ENCODE peak calls at places on chromosome 15, in seven cellular contexts. One of them, this sample, is unnamed.

GRCh38 chr15:70775160-70775559 is 11.8 kb upstream of the UACA start:
- DNase-seq in heart left ventricle: no peak
- DNase-seq in colonic mucosa: no peak
- DNase-seq in dorsolateral prefrontal cortex: no peak
- DNase-seq in ovary: no peak
- DNase-seq in brain microvascular endothelial cell: peak
- DNase-seq in body of pancreas: no peak
- DNase-seq in this sample: no peak

GRCh38 chr15:45157974-45158373 is 28.2 kb downstream of the DUOX1 start:
- DNase-seq in heart left ventricle: no peak
- DNase-seq in colonic mucosa: no peak
- DNase-seq in dorsolateral prefrontal cortex: peak
- DNase-seq in ovary: no peak
- DNase-seq in brain microvascular endothelial cell: peak
- DNase-seq in body of pancreas: no peak
- DNase-seq in this sample: no peak

GRCh38 chr15:45442497-45443135 is 64.3 kb upstream of the GATM start:
- DNase-seq in heart left ventricle: no peak
- DNase-seq in colonic mucosa: no peak
- DNase-seq in dorsolateral prefrontal cortex: no peak
- DNase-seq in ovary: no peak
- DNase-seq in brain microvascular endothelial cell: peak
- DNase-seq in body of pancreas: no peak
- DNase-seq in this sample: no peak

GRCh38 chr15:75032391-75032790 is 9.0 kb downstream of the PPCDC start:
- DNase-seq in heart left ventricle: no peak
- DNase-seq in colonic mucosa: no peak
- DNase-seq in dorsolateral prefrontal cortex: no peak
- DNase-seq in ovary: no peak
- DNase-seq in brain microvascular endothelial cell: no peak
- DNase-seq in body of pancreas: no peak
- DNase-seq in this sample: no peak

GRCh38 chr15:60695713-60696522 is 217.0 kb upstream of the ICE2 start:
- DNase-seq in heart left ventricle: no peak
- DNase-seq in colonic mucosa: no peak
- DNase-seq in dorsolateral prefrontal cortex: no peak
- DNase-seq in ovary: no peak
- DNase-seq in brain microvascular endothelial cell: peak
- DNase-seq in body of pancreas: no peak
- DNase-seq in this sample: no peak

GRCh38 chr15:25931846-25932245 is 68.7 kb upstream of the ATP10A start:
- DNase-seq in heart left ventricle: no peak
- DNase-seq in colonic mucosa: no peak
- DNase-seq in dorsolateral prefrontal cortex: no peak
- DNase-seq in ovary: no peak
- DNase-seq in brain microvascular endothelial cell: no peak
- DNase-seq in body of pancreas: no peak
- DNase-seq in this sample: no peak

GRCh38 chr15:40754883-40755815 is at the start of gene RMDN3:
- DNase-seq in heart left ventricle: peak
- DNase-seq in colonic mucosa: peak
- DNase-seq in dorsolateral prefrontal cortex: peak
- DNase-seq in ovary: peak
- DNase-seq in brain microvascular endothelial cell: peak
- DNase-seq in body of pancreas: peak
- DNase-seq in this sample: peak

GRCh38 chr15:50973605-50974004 is 65.1 kb downstream of the AP4E1 start:
- DNase-seq in heart left ventricle: no peak
- DNase-seq in colonic mucosa: no peak
- DNase-seq in dorsolateral prefrontal cortex: no peak
- DNase-seq in ovary: no peak
- DNase-seq in brain microvascular endothelial cell: no peak
- DNase-seq in body of pancreas: no peak
- DNase-seq in this sample: no peak

GRCh38 chr15:62928242-62928995 is 114.1 kb upstream of the TPM1 start:
- DNase-seq in heart left ventricle: peak
- DNase-seq in colonic mucosa: no peak
- DNase-seq in dorsolateral prefrontal cortex: no peak
- DNase-seq in ovary: no peak
- DNase-seq in brain microvascular endothelial cell: peak
- DNase-seq in body of pancreas: peak
- DNase-seq in this sample: peak

GRCh38 chr15:27744651-27745050 is 354.5 kb downstream of the OCA2 start:
- DNase-seq in heart left ventricle: no peak
- DNase-seq in colonic mucosa: no peak
- DNase-seq in dorsolateral prefrontal cortex: no peak
- DNase-seq in ovary: no peak
- DNase-seq in brain microvascular endothelial cell: no peak
- DNase-seq in body of pancreas: no peak
- DNase-seq in this sample: no peak

GRCh38 chr15:44468713-44469385 is 41.4 kb downstream of the CTDSPL2 start:
- DNase-seq in heart left ventricle: no peak
- DNase-seq in colonic mucosa: no peak
- DNase-seq in dorsolateral prefrontal cortex: no peak
- DNase-seq in ovary: no peak
- DNase-seq in brain microvascular endothelial cell: peak
- DNase-seq in body of pancreas: no peak
- DNase-seq in this sample: no peak

GRCh38 chr15:77185242-77185785 is 114.4 kb upstream of the TSPAN3 start:
- DNase-seq in heart left ventricle: no peak
- DNase-seq in colonic mucosa: no peak
- DNase-seq in dorsolateral prefrontal cortex: no peak
- DNase-seq in ovary: no peak
- DNase-seq in brain microvascular endothelial cell: no peak
- DNase-seq in body of pancreas: no peak
- DNase-seq in this sample: no peak

GRCh38 chr15:77187751-77188464 is 117.0 kb upstream of the TSPAN3 start:
- DNase-seq in heart left ventricle: peak
- DNase-seq in colonic mucosa: peak
- DNase-seq in dorsolateral prefrontal cortex: no peak
- DNase-seq in ovary: no peak
- DNase-seq in brain microvascular endothelial cell: peak
- DNase-seq in body of pancreas: peak
- DNase-seq in this sample: no peak

GRCh38 chr15:77183066-77183465 is 112.2 kb upstream of the TSPAN3 start:
- DNase-seq in heart left ventricle: no peak
- DNase-seq in colonic mucosa: no peak
- DNase-seq in dorsolateral prefrontal cortex: no peak
- DNase-seq in ovary: no peak
- DNase-seq in brain microvascular endothelial cell: no peak
- DNase-seq in body of pancreas: no peak
- DNase-seq in this sample: no peak

GRCh38 chr15:77191230-77191834 is 120.4 kb upstream of the TSPAN3 start:
- DNase-seq in heart left ventricle: no peak
- DNase-seq in colonic mucosa: no peak
- DNase-seq in dorsolateral prefrontal cortex: no peak
- DNase-seq in ovary: no peak
- DNase-seq in brain microvascular endothelial cell: no peak
- DNase-seq in body of pancreas: no peak
- DNase-seq in this sample: no peak

GRCh38 chr15:77186518-77187095 is 115.7 kb upstream of the TSPAN3 start:
- DNase-seq in heart left ventricle: no peak
- DNase-seq in colonic mucosa: no peak
- DNase-seq in dorsolateral prefrontal cortex: no peak
- DNase-seq in ovary: no peak
- DNase-seq in brain microvascular endothelial cell: no peak
- DNase-seq in body of pancreas: no peak
- DNase-seq in this sample: no peak
- TF ChIP-seq CTCF in heart left ventricle: peak
- TF ChIP-seq CTCF in colonic mucosa: peak
- TF ChIP-seq CTCF in dorsolateral prefrontal cortex: peak
- TF ChIP-seq CTCF in ovary: no peak
- TF ChIP-seq CTCF in brain microvascular endothelial cell: peak
- TF ChIP-seq CTCF in body of pancreas: peak
- TF ChIP-seq CTCF in this sample: peak

GRCh38 chr15:65102912-65103311 is 12.1 kb downstream of the UBAP1L start:
- DNase-seq in heart left ventricle: no peak
- DNase-seq in colonic mucosa: no peak
- DNase-seq in dorsolateral prefrontal cortex: no peak
- DNase-seq in ovary: no peak
- DNase-seq in brain microvascular endothelial cell: no peak
- DNase-seq in body of pancreas: no peak
- DNase-seq in this sample: no peak
- H3K4me3 ChIP-seq in heart left ventricle: no peak
- H3K4me3 ChIP-seq in colonic mucosa: no peak
- H3K4me3 ChIP-seq in dorsolateral prefrontal cortex: no peak
- H3K4me3 ChIP-seq in ovary: no peak
- H3K4me3 ChIP-seq in brain microvascular endothelial cell: no peak
- H3K4me3 ChIP-seq in body of pancreas: no peak
- H3K4me3 ChIP-seq in this sample: no peak

GRCh38 chr15:49472338-49472737 is 49.3 kb downstream of the FGF7 start:
- DNase-seq in heart left ventricle: no peak
- DNase-seq in colonic mucosa: no peak
- DNase-seq in dorsolateral prefrontal cortex: no peak
- DNase-seq in ovary: no peak
- DNase-seq in brain microvascular endothelial cell: no peak
- DNase-seq in body of pancreas: no peak
- DNase-seq in this sample: no peak
- H3K27ac ChIP-seq in heart left ventricle: no peak
- H3K27ac ChIP-seq in colonic mucosa: no peak
- H3K27ac ChIP-seq in dorsolateral prefrontal cortex: no peak
- H3K27ac ChIP-seq in ovary: no peak
- H3K27ac ChIP-seq in brain microvascular endothelial cell: no peak
- H3K27ac ChIP-seq in body of pancreas: no peak
- H3K27ac ChIP-seq in this sample: no peak

GRCh38 chr15:82098674-82099073 is 52.9 kb upstream of the MEX3B start:
- DNase-seq in heart left ventricle: no peak
- DNase-seq in colonic mucosa: no peak
- DNase-seq in dorsolateral prefrontal cortex: no peak
- DNase-seq in ovary: no peak
- DNase-seq in brain microvascular endothelial cell: no peak
- DNase-seq in body of pancreas: no peak
- DNase-seq in this sample: no peak

GRCh38 chr15:82100116-82100795 is 54.4 kb upstream of the MEX3B start:
- DNase-seq in heart left ventricle: no peak
- DNase-seq in colonic mucosa: no peak
- DNase-seq in dorsolateral prefrontal cortex: no peak
- DNase-seq in ovary: no peak
- DNase-seq in brain microvascular endothelial cell: no peak
- DNase-seq in body of pancreas: no peak
- DNase-seq in this sample: no peak

GRCh38 chr15:82106671-82107070 is 60.9 kb upstream of the MEX3B start:
- DNase-seq in heart left ventricle: no peak
- DNase-seq in colonic mucosa: no peak
- DNase-seq in dorsolateral prefrontal cortex: no peak
- DNase-seq in ovary: no peak
- DNase-seq in brain microvascular endothelial cell: no peak
- DNase-seq in body of pancreas: no peak
- DNase-seq in this sample: no peak

GRCh38 chr15:82105458-82106205 is 59.8 kb upstream of the MEX3B start:
- DNase-seq in heart left ventricle: no peak
- DNase-seq in colonic mucosa: no peak
- DNase-seq in dorsolateral prefrontal cortex: no peak
- DNase-seq in ovary: no peak
- DNase-seq in brain microvascular endothelial cell: peak
- DNase-seq in body of pancreas: peak
- DNase-seq in this sample: no peak

GRCh38 chr15:82103500-82103899 is 57.7 kb upstream of the MEX3B start:
- DNase-seq in heart left ventricle: no peak
- DNase-seq in colonic mucosa: no peak
- DNase-seq in dorsolateral prefrontal cortex: no peak
- DNase-seq in ovary: no peak
- DNase-seq in brain microvascular endothelial cell: no peak
- DNase-seq in body of pancreas: no peak
- DNase-seq in this sample: no peak
- TF ChIP-seq CTCF in heart left ventricle: peak
- TF ChIP-seq CTCF in colonic mucosa: no peak
- TF ChIP-seq CTCF in dorsolateral prefrontal cortex: no peak
- TF ChIP-seq CTCF in ovary: no peak
- TF ChIP-seq CTCF in brain microvascular endothelial cell: peak
- TF ChIP-seq CTCF in body of pancreas: no peak
- TF ChIP-seq CTCF in this sample: peak

GRCh38 chr15:34796847-34797246 is 1.5 kb upstream of the ACTC1 start:
- DNase-seq in heart left ventricle: peak
- DNase-seq in colonic mucosa: no peak
- DNase-seq in dorsolateral prefrontal cortex: no peak
- DNase-seq in ovary: no peak
- DNase-seq in brain microvascular endothelial cell: no peak
- DNase-seq in body of pancreas: no peak
- DNase-seq in this sample: no peak
- H3K4me3 ChIP-seq in heart left ventricle: no peak
- H3K4me3 ChIP-seq in colonic mucosa: no peak
- H3K4me3 ChIP-seq in dorsolateral prefrontal cortex: no peak
- H3K4me3 ChIP-seq in ovary: no peak
- H3K4me3 ChIP-seq in brain microvascular endothelial cell: no peak
- H3K4me3 ChIP-seq in body of pancreas: no peak
- H3K4me3 ChIP-seq in this sample: no peak

DNA sequence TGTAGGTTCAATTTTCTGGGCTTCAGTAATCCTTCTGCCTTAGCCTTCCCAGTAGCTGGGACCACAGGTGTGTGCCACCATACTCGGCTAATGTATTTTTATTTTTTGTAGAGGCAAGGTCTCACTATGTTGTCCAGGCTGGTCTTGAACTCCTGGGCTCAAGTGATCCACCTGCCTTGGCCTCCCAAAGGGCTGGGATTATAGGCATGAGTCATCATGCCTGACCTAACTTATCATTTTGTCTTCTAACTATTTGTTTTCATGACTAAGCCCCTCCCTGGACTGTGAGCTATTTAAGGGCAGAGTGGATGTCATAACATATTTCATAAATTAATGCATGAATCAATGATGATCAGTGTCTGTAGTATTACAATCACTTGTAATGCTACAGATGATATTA is 56.1 kb upstream of the PIAS1 start:
- DNase-seq in heart left ventricle: no peak
- DNase-seq in colonic mucosa: peak
- DNase-seq in dorsolateral prefrontal cortex: no peak
- DNase-seq in ovary: no peak
- DNase-seq in brain microvascular endothelial cell: peak
- DNase-seq in body of pancreas: no peak
- DNase-seq in this sample: no peak
- H3K27ac ChIP-seq in heart left ventricle: no peak
- H3K27ac ChIP-seq in colonic mucosa: peak
- H3K27ac ChIP-seq in dorsolateral prefrontal cortex: no peak
- H3K27ac ChIP-seq in ovary: no peak
- H3K27ac ChIP-seq in brain microvascular endothelial cell: peak
- H3K27ac ChIP-seq in body of pancreas: no peak
- H3K27ac ChIP-seq in this sample: no peak

DNA sequence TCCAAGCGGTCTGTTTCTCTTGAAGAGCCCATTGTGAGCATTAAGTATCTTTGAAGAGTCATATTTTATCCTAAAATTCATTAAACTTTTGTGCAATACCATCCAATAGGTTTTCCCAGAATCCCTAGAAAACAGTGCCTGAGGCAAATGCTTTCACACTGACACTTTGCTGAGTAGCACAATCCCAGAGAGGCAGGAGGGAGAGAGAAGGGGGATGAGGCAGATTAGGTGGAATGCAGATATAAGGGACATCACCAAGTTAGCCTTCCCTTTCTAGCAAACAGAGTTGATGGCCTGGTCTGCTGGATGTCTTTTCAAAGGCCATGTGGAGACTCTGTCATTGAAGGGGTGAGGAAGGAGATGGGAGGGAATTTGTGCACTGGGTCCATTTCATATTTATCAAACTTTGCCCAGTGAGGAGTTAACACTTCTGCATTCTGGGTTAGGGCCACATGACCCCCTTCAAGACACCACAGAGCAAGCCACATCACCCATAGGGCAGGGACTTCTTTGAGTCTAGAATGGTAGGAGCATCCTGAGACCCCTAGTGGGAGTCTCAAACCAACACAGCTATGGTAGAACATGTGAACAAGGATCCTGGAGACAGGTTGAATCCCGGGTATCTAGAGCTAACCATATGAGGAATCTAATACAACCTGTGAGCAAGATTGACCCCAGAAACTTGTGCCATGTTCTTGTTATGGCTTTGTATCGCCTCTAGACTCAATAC is 32.0 kb upstream of the SEMA6D start:
- DNase-seq in heart left ventricle: no peak
- DNase-seq in colonic mucosa: no peak
- DNase-seq in dorsolateral prefrontal cortex: no peak
- DNase-seq in ovary: no peak
- DNase-seq in brain microvascular endothelial cell: no peak
- DNase-seq in body of pancreas: no peak
- DNase-seq in this sample: no peak
- TF ChIP-seq CTCF in heart left ventricle: no peak
- TF ChIP-seq CTCF in colonic mucosa: no peak
- TF ChIP-seq CTCF in dorsolateral prefrontal cortex: no peak
- TF ChIP-seq CTCF in ovary: no peak
- TF ChIP-seq CTCF in brain microvascular endothelial cell: peak
- TF ChIP-seq CTCF in body of pancreas: no peak
- TF ChIP-seq CTCF in this sample: no peak

This sample was measured in heart right ventricle.